ENCODE peak calls at places on chromosomes 3 and 15, in four cellular contexts. T is kidney, N is tibial artery, U is mesenteric fat pad. Q is an unnamed sample.
A peak's percentile ranks its signal among the peaks of the same experiment; 100 is the strongest.

GRCh38 chr15:71572452-71573053 is 237.8 kb upstream of the NR2E3 start:
- DNase-seq in N (no peak), U (no peak), T (no peak), Q (no peak)

GRCh38 chr3:108042300-108042699 is 48.5 kb downstream of the CD47 start:
- DNase-seq in T (no peak), U (no peak), N (no peak), Q (no peak)

GRCh38 chr3:23992051-23992628 is 47.1 kb downstream of the NR1D2 start:
- DNase-seq in T (no peak), N (no peak), U (no peak), Q (no peak)

GRCh38 chr3:105066106-105066839 is 300.4 kb upstream of the ALCAM start:
- DNase-seq in U (no peak), T (no peak), N (no peak), Q (no peak)

GRCh38 chr3:116254535-116254934 is 190.8 kb downstream of the LSAMP start:
- DNase-seq in U (no peak), T (no peak), N (no peak), Q (no peak)

GRCh38 chr3:41726891-41727290 is 235.0 kb downstream of the ULK4 start:
- DNase-seq in U (no peak), T (no peak), N (no peak), Q (no peak)

GRCh38 chr15:45162771-45163507 is 24.8 kb downstream of the SHF start:
- DNase-seq in U (no peak), T (peak; percentile 84), N (peak; percentile 72), Q (peak; percentile 87)

GRCh38 chr3:47617061-47618010 is 38.7 kb upstream of the CSPG5 start:
- DNase-seq in U (no peak), T (no peak), N (no peak), Q (no peak)

GRCh38 chr15:84685304-84685703 is 27.3 kb upstream of the NMB start:
- DNase-seq in U (no peak), T (no peak), N (peak; percentile 66), Q (no peak)

GRCh38 chr3:150330872-150331271 is 77.2 kb upstream of the TSC22D2 start:
- DNase-seq in U (no peak), T (no peak), N (no peak), Q (no peak)

GRCh38 chr3:117105650-117106049 is 396.1 kb downstream of the TUSC7 start:
- DNase-seq in U (no peak), N (no peak), T (no peak), Q (no peak)

GRCh38 chr3:101865751-101866509 is 16.6 kb downstream of the NFKBIZ start:
- DNase-seq in U (no peak), N (no peak), T (no peak), Q (no peak)

GRCh38 chr3:31804251-31805051 is 176.6 kb downstream of the OSBPL10 start:
- DNase-seq in U (no peak), N (no peak), T (no peak), Q (no peak)

GRCh38 chr3:127112796-127113570 is 79.9 kb upstream of the PRR23E start:
- DNase-seq in U (no peak), T (no peak), N (no peak), Q (no peak)